ENCODE peak calls at places on chromosomes 6 and 20, in nine cellular contexts. R, O, B, W, F, X, S, K and C are unnamed samples.

GRCh38 chr20:46774943-46775560 is 65.6 kb downstream of the SLC2A10 start:
- DNase-seq in B (no peak), S (no peak), X (no peak), F (no peak), W (no peak), O (no peak), K (peak), R (no peak), C (no peak)

GRCh38 chr20:30286157-30286556 is 971.3 kb upstream of the DEFB115 start:
- DNase-seq in X (no peak), O (no peak), B (no peak), F (no peak), S (no peak), K (no peak), R (peak), W (no peak), C (no peak)

GRCh38 chr6:17381429-17382147 is 11.8 kb upstream of the CAP2 start:
- DNase-seq in F (no peak), X (no peak), B (no peak), O (no peak), W (no peak), K (no peak), S (peak), R (no peak), C (no peak)

GRCh38 chr6:56851104-56851503 is 103.8 kb upstream of the BEND6 start:
- DNase-seq in S (peak), R (peak), K (no peak), W (peak), O (no peak), B (no peak), X (no peak), F (no peak), C (no peak)

GRCh38 chr20:54469293-54469692 is 6.1 kb upstream of the DOK5 start:
- DNase-seq in W (no peak), X (no peak), O (no peak), R (peak), S (no peak), F (no peak), K (no peak), B (no peak), C (no peak)

GRCh38 chr20:11845311-11845710 is 72.4 kb upstream of the BTBD3 start:
- DNase-seq in K (no peak), X (no peak), W (no peak), B (no peak), F (no peak), S (no peak), R (no peak), O (no peak), C (no peak)

GRCh38 chr6:18425218-18425617 is 38.1 kb downstream of the RNF144B start:
- DNase-seq in O (no peak), S (no peak), W (no peak), F (no peak), X (no peak), K (no peak), R (no peak), B (no peak), C (no peak)

GRCh38 chr6:169092375-169092774 is 161.3 kb downstream of the THBS2 start:
- DNase-seq in O (no peak), R (no peak), W (no peak), F (no peak), K (no peak), B (no peak), S (peak), X (no peak), C (no peak)

GRCh38 chr6:143251288-143251687 is 190.6 kb downstream of the AIG1 start:
- DNase-seq in R (no peak), K (no peak), F (no peak), O (no peak), S (no peak), B (no peak), X (no peak), W (no peak), C (no peak)

GRCh38 chr6:35259946-35260626 is 551 bp downstream of the ZNF76 start:
- DNase-seq in S (peak), X (no peak), R (peak), K (peak), F (no peak), B (peak), O (peak), W (peak), C (peak)

GRCh38 chr6:6749791-6750434 is 161.4 kb downstream of the LY86 start:
- DNase-seq in R (peak), S (peak), F (peak), B (no peak), O (no peak), K (peak), W (peak), X (no peak), C (no peak)

GRCh38 chr6:135397172-135397952 is 100.2 kb downstream of the AHI1 start:
- DNase-seq in O (no peak), W (no peak), R (no peak), X (no peak), F (no peak), B (no peak), S (no peak), K (no peak), C (no peak)

GRCh38 chr6:112939543-112939942 is 592.4 kb downstream of the RFPL4B start:
- DNase-seq in R (no peak), O (no peak), B (no peak), S (peak), X (no peak), W (no peak), F (no peak), K (no peak), C (no peak)

GRCh38 chr6:112348334-112348874 is 1.3 kb downstream of the RFPL4B start:
- DNase-seq in F (no peak), R (no peak), K (no peak), O (no peak), B (no peak), S (no peak), W (no peak), X (no peak), C (no peak)

GRCh38 chr6:165662041-165662491 is 975 bp downstream of the PDE10A start:
- DNase-seq in B (no peak), O (peak), R (peak), X (no peak), F (no peak), S (peak), W (peak), K (no peak), C (peak)

GRCh38 chr20:51579137-51579536 is 36.6 kb upstream of the NFATC2 start:
- DNase-seq in F (no peak), S (no peak), K (no peak), O (no peak), R (no peak), B (no peak), W (no peak), X (no peak), C (no peak)

GRCh38 chr6:116412270-116412669 is 41.5 kb downstream of the DSE start:
- DNase-seq in F (no peak), O (no peak), K (no peak), B (no peak), R (no peak), X (no peak), S (peak), W (no peak), C (no peak)

GRCh38 chr6:68760941-68761676 is 126.0 kb downstream of the ADGRB3 start:
- DNase-seq in R (no peak), O (no peak), B (no peak), X (no peak), F (no peak), W (no peak), S (no peak), K (no peak), C (no peak)

GRCh38 chr20:43983359-43983758 is 68.7 kb downstream of the TOX2 start:
- DNase-seq in F (no peak), W (peak), K (no peak), R (peak), X (no peak), S (no peak), O (no peak), B (no peak), C (no peak)

GRCh38 chr6:73028124-73028766 is 197.1 kb downstream of the KHDC1L start:
- DNase-seq in K (no peak), O (no peak), X (no peak), B (no peak), R (peak), W (no peak), S (no peak), F (no peak), C (no peak)

GRCh38 chr6:127539292-127539691 is 20.2 kb upstream of the MTCL3 start:
- DNase-seq in O (peak), F (no peak), S (peak), K (no peak), B (no peak), W (no peak), R (no peak), X (no peak), C (no peak)

GRCh38 chr6:106735828-106736227 is 106.5 kb downstream of the QRSL1 start:
- DNase-seq in K (no peak), W (no peak), B (no peak), S (no peak), X (no peak), R (no peak), O (no peak), F (no peak), C (no peak)

GRCh38 chr20:62576815-62577214 is 65.5 kb upstream of the SLCO4A1 start:
- DNase-seq in R (peak), O (no peak), X (peak), B (no peak), F (no peak), W (no peak), K (no peak), S (peak), C (peak)

GRCh38 chr6:147389463-147389862 is 119.0 kb upstream of the SAMD5 start:
- DNase-seq in S (no peak), O (no peak), W (no peak), F (no peak), B (no peak), K (no peak), R (no peak), X (no peak), C (no peak)

GRCh38 chr6:147395158-147395557 is 113.3 kb upstream of the SAMD5 start:
- DNase-seq in W (no peak), S (peak), F (no peak), B (no peak), R (no peak), O (no peak), K (no peak), X (no peak), C (no peak)

GRCh38 chr6:147392917-147393625 is 115.4 kb upstream of the SAMD5 start:
- DNase-seq in B (no peak), R (no peak), X (no peak), W (no peak), O (no peak), K (no peak), F (no peak), S (no peak), C (no peak)

GRCh38 chr6:147384737-147385710 is 123.5 kb upstream of the SAMD5 start:
- DNase-seq in B (no peak), W (no peak), X (no peak), K (no peak), R (no peak), S (no peak), F (no peak), O (no peak), C (no peak)

DNA sequence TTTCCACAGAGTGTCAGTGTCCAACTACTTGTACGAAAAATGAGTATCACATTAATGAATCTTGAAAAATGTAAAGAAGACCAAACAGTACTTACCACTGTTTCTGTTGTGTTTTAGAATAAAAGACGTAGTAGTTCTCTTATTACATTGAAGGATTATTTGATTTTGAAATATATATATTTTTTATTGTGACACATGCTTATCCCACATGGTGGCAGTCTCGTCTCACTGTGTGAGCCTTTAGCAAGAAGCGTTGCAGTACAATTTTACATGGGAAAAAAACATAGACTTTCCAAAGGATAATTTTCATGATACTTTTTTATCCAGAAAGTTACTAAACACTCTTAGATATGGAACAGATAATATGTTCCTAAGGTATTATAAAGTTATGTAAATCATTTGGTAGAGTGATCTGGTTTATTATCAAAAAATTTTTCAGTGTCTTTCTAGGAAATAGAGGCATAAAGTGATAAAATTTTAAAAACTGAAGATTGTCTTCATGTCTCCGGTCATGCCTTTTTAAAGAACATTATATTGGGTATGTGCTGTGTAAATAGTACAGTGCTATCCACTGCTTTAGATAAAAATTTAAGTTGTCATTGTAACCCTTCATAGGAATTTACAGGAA is 117.5 kb upstream of the SAMD5 start:
- DNase-seq in O (no peak), B (no peak), S (peak), K (peak), W (no peak), F (no peak), R (peak), X (no peak), C (no peak)
- TF ChIP-seq CTCF in O (no peak), B (no peak), S (peak), K (peak), W (no peak), F (peak), R (peak), X (peak), C (peak)

GRCh38 chr6:85348643-85349042 is 101.2 kb upstream of the NT5E start:
- DNase-seq in X (no peak), B (no peak), W (no peak), O (no peak), F (no peak), S (no peak), R (no peak), K (no peak), C (no peak)
- TF ChIP-seq CTCF in X (no peak), B (peak), W (no peak), O (no peak), F (no peak), S (no peak), R (no peak), K (no peak), C (no peak)

GRCh38 chr20:7113577-7114466 is 346.3 kb downstream of the BMP2 start:
- DNase-seq in W (peak), R (peak), K (peak), X (peak), B (no peak), O (no peak), F (peak), S (peak), C (no peak)
- TF ChIP-seq CTCF in W (peak), R (peak), K (peak), X (no peak), B (no peak), O (no peak), F (peak), S (peak), C (peak)

GRCh38 chr20:15699431-15700146 is 873.7 kb downstream of the KIF16B start:
- DNase-seq in K (no peak), W (no peak), O (no peak), S (no peak), X (no peak), B (no peak), R (peak), F (no peak), C (no peak)
- TF ChIP-seq CTCF in K (no peak), W (no peak), O (no peak), S (no peak), X (no peak), B (no peak), R (peak), F (no peak), C (no peak)

GRCh38 chr6:138218449-138218848 is at the start of gene PBOV1:
- DNase-seq in B (no peak), O (no peak), S (no peak), W (no peak), K (no peak), F (no peak), R (no peak), X (no peak), C (no peak)

GRCh38 chr6:138219901-138220300 is 1.6 kb upstream of the PBOV1 start:
- DNase-seq in S (no peak), O (no peak), B (no peak), K (no peak), F (no peak), R (no peak), W (no peak), X (no peak), C (no peak)

GRCh38 chr6:138222901-138223546 is 4.7 kb upstream of the PBOV1 start:
- DNase-seq in X (no peak), F (no peak), R (no peak), O (no peak), S (no peak), K (no peak), W (no peak), B (no peak), C (no peak)

GRCh38 chr6:138215071-138215470 is 3.2 kb downstream of the PBOV1 start:
- DNase-seq in K (no peak), X (no peak), F (no peak), W (no peak), R (no peak), S (no peak), B (no peak), O (no peak), C (no peak)

DNA sequence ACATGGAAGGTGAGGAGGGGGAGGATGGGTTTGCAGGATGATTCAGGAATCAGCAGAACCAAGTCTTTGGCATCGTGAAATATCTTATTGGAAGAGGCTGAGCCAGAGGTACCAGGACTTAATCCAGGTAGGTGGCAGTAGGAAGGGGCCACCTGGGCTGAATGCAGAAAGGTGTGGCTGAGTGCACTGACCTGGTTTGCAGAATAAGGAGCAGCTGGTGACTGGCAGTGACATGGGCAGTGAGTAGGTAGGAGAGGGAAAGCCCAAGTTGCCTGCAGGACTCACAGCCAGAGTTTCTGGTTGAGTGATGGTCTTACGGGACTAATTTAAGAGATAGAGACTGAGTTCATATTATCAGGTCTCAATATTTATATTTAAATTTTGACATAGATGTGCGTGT is 1.1 kb upstream of the PBOV1 start:
- DNase-seq in K (no peak), X (no peak), O (no peak), F (no peak), B (no peak), R (no peak), W (no peak), S (no peak), C (no peak)
- TF ChIP-seq CTCF in K (no peak), X (no peak), O (no peak), F (no peak), B (no peak), R (no peak), W (no peak), S (no peak), C (no peak)

GRCh38 chr6:12288211-12288618 is 1.9 kb upstream of the EDN1 start:
- DNase-seq in X (no peak), W (peak), B (no peak), F (no peak), O (no peak), K (no peak), R (no peak), S (no peak), C (no peak)

GRCh38 chr6:12280458-12280857 is 9.7 kb upstream of the EDN1 start:
- DNase-seq in O (no peak), S (no peak), B (no peak), R (no peak), X (no peak), W (no peak), K (no peak), F (no peak), C (no peak)

GRCh38 chr6:12286381-12287132 is 3.6 kb upstream of the EDN1 start:
- DNase-seq in X (no peak), B (no peak), K (no peak), W (no peak), O (no peak), F (no peak), S (peak), R (no peak), C (no peak)

GRCh38 chr6:12280901-12281300 is 9.3 kb upstream of the EDN1 start:
- DNase-seq in F (no peak), W (no peak), K (no peak), S (no peak), O (no peak), R (no peak), X (no peak), B (no peak), C (no peak)

DNA sequence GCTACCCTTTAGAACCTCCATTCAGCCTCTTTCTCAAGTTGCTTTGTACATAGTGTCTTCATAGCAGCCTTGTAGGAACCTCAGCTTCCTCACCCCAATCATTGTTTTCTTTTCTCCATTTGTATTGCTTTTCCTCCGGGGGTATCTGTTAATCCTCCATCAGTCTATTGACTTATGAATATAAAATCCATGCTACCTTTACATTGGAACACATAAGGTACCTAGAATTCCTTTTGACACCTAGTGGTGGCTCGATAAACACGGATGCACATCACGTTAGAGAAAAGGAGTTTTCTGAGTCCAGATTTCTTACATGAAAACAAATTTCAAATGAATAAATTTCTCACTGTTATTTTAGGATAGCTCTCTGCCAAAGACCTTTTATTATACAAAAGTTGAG is 6.3 kb upstream of the EDN1 start:
- DNase-seq in K (no peak), O (no peak), W (no peak), R (no peak), X (no peak), B (no peak), F (no peak), S (no peak), C (no peak)
- TF ChIP-seq CTCF in K (no peak), O (no peak), W (no peak), R (peak), X (no peak), B (no peak), F (no peak), S (no peak), C (no peak)

DNA sequence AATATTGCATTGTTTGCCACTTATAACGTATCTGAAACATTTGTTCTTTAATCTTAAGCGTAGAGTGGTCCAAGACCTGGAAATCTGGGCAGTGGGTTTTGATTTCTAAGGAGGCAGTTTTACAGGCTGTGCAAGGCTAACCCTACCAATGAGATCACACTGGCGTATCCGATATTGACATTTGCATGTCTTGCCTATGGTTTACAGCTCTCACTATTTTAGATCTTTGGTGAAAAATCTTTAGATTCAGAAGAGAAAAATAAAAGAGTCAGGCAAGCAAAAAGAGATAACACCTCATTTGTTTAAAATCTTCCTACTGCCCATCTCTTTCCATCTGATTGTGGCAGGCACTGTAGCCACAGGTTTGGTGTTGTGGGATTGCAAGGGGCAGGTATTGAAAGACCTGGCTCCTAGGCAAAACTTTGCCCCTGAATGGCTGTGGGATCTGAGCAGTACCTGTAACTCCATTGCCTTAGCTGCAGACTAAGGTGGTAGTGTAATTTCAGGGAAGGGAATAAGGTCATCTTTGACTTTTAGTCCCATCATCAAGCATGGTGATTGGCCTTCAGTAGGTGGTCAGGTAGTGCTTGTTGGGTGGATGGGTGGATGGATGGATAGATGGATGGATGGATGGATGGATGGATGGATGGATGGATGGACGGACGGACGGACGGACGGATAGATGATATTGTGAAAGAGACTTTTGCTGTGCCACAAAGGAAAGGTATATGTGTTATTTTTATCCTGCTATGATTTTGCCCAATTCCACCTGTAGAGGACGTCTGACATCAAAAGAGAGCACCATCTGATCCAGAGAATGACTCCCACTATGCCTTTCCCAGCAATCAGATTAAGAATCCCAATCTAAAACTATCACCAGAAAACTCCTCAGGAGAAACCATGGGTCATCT is 1.9 kb downstream of the TNFAIP3 start:
- DNase-seq in O (no peak), X (no peak), K (no peak), R (no peak), S (no peak), B (no peak), F (no peak), W (no peak), C (no peak)
- TF ChIP-seq CTCF in O (peak), X (no peak), K (no peak), R (no peak), S (peak), B (no peak), F (no peak), W (no peak), C (no peak)